ENCODE peak calls at places on chromosomes 11 and 22, in four cellular contexts. One of them, this sample, is unnamed.

GRCh38 chr11:33912405-33913361 is 20.8 kb upstream of the LMO2 start:
- DNase-seq in D341Med: peak
- DNase-seq in NT2/D1: no peak
- DNase-seq in coronary artery: no peak
- DNase-seq in this sample: no peak

GRCh38 chr11:4065086-4065485 is 29.5 kb upstream of the RRM1 start:
- DNase-seq in D341Med: no peak
- DNase-seq in NT2/D1: no peak
- DNase-seq in coronary artery: no peak
- DNase-seq in this sample: no peak

GRCh38 chr22:30021338-30021737 is 58.9 kb upstream of the HORMAD2 start:
- DNase-seq in D341Med: no peak
- DNase-seq in NT2/D1: no peak
- DNase-seq in coronary artery: no peak
- DNase-seq in this sample: no peak

GRCh38 chr11:65899356-65900124 is 648 bp downstream of the FOSL1 start:
- DNase-seq in D341Med: peak
- DNase-seq in NT2/D1: no peak
- DNase-seq in coronary artery: peak
- DNase-seq in this sample: peak

GRCh38 chr11:100777118-100777517 is 90.0 kb downstream of the ARHGAP42 start:
- DNase-seq in D341Med: no peak
- DNase-seq in NT2/D1: no peak
- DNase-seq in coronary artery: no peak
- DNase-seq in this sample: no peak

GRCh38 chr11:82829101-82829500 is 71.1 kb downstream of the PRCP start:
- DNase-seq in D341Med: no peak
- DNase-seq in NT2/D1: no peak
- DNase-seq in coronary artery: no peak
- DNase-seq in this sample: no peak

GRCh38 chr22:26327306-26327705 is 101.8 kb upstream of the ASPHD2 start:
- DNase-seq in D341Med: no peak
- DNase-seq in NT2/D1: no peak
- DNase-seq in coronary artery: no peak
- DNase-seq in this sample: no peak

GRCh38 chr22:45828836-45829235 is 148.1 kb downstream of the WNT7B start:
- DNase-seq in D341Med: no peak
- DNase-seq in NT2/D1: no peak
- DNase-seq in coronary artery: no peak
- DNase-seq in this sample: no peak

GRCh38 chr11:121236115-121237001 is 56.2 kb upstream of the SC5D start:
- DNase-seq in D341Med: no peak
- DNase-seq in NT2/D1: no peak
- DNase-seq in coronary artery: no peak
- DNase-seq in this sample: no peak

GRCh38 chr11:77175869-77176539 is 48.0 kb downstream of the MYO7A start:
- DNase-seq in D341Med: no peak
- DNase-seq in NT2/D1: no peak
- DNase-seq in coronary artery: no peak
- DNase-seq in this sample: peak

GRCh38 chr11:62012451-62013265 is 45.2 kb upstream of the FTH1 start:
- DNase-seq in D341Med: no peak
- DNase-seq in NT2/D1: no peak
- DNase-seq in coronary artery: no peak
- DNase-seq in this sample: peak

GRCh38 chr11:20609727-20610707 is 10.6 kb downstream of the SLC6A5 start:
- DNase-seq in D341Med: peak
- DNase-seq in NT2/D1: peak
- DNase-seq in coronary artery: no peak
- DNase-seq in this sample: peak

GRCh38 chr22:22682807-22683667 is 38.6 kb downstream of the GGTLC2 start:
- DNase-seq in D341Med: no peak
- DNase-seq in NT2/D1: no peak
- DNase-seq in coronary artery: no peak
- DNase-seq in this sample: no peak

GRCh38 chr11:66012946-66013761 is 1.3 kb downstream of the CST6 start:
- DNase-seq in D341Med: no peak
- DNase-seq in NT2/D1: no peak
- DNase-seq in coronary artery: no peak
- DNase-seq in this sample: no peak

GRCh38 chr11:85827768-85828639 is 17.1 kb upstream of the SYTL2 start:
- DNase-seq in D341Med: no peak
- DNase-seq in NT2/D1: no peak
- DNase-seq in coronary artery: no peak
- DNase-seq in this sample: no peak

GRCh38 chr11:120752668-120753067 is 241.1 kb downstream of the GRIK4 start:
- DNase-seq in D341Med: no peak
- DNase-seq in NT2/D1: no peak
- DNase-seq in coronary artery: no peak
- DNase-seq in this sample: no peak

GRCh38 chr22:45271667-45272188 is 13.0 kb upstream of the UPK3A start:
- DNase-seq in D341Med: no peak
- DNase-seq in NT2/D1: no peak
- DNase-seq in coronary artery: no peak
- DNase-seq in this sample: peak

GRCh38 chr11:7787239-7787638 is 9.5 kb downstream of the OR5P2 start:
- DNase-seq in D341Med: no peak
- DNase-seq in NT2/D1: no peak
- DNase-seq in coronary artery: no peak
- DNase-seq in this sample: no peak

GRCh38 chr11:35856259-35856658 is 87.6 kb upstream of the LDLRAD3 start:
- DNase-seq in D341Med: no peak
- DNase-seq in NT2/D1: no peak
- DNase-seq in coronary artery: no peak
- DNase-seq in this sample: no peak

GRCh38 chr22:27461470-27461869 is 340.1 kb downstream of the MN1 start:
- DNase-seq in D341Med: no peak
- DNase-seq in NT2/D1: peak
- DNase-seq in coronary artery: no peak
- DNase-seq in this sample: no peak

GRCh38 chr11:66564984-66565383 is 3.4 kb downstream of the CTSF start:
- DNase-seq in D341Med: no peak
- DNase-seq in NT2/D1: no peak
- DNase-seq in coronary artery: no peak
- DNase-seq in this sample: no peak

GRCh38 chr11:17524221-17524620 is 20.0 kb downstream of the USH1C start:
- DNase-seq in D341Med: no peak
- DNase-seq in NT2/D1: no peak
- DNase-seq in coronary artery: no peak
- DNase-seq in this sample: no peak

GRCh38 chr22:23072911-23073491 is 2.7 kb downstream of the GNAZ start:
- DNase-seq in D341Med: no peak
- DNase-seq in NT2/D1: no peak
- DNase-seq in coronary artery: no peak
- DNase-seq in this sample: no peak

GRCh38 chr11:113628912-113629311 is 77.2 kb downstream of the TMPRSS5 start:
- DNase-seq in D341Med: no peak
- DNase-seq in NT2/D1: peak
- DNase-seq in coronary artery: no peak
- DNase-seq in this sample: no peak

GRCh38 chr11:93519179-93519578 is 24.0 kb downstream of the SMCO4 start:
- DNase-seq in D341Med: no peak
- DNase-seq in NT2/D1: no peak
- DNase-seq in coronary artery: no peak
- DNase-seq in this sample: no peak

GRCh38 chr22:22166941-22167713 is 77.5 kb upstream of the VPREB1 start:
- DNase-seq in D341Med: no peak
- DNase-seq in NT2/D1: no peak
- DNase-seq in coronary artery: no peak
- DNase-seq in this sample: no peak

GRCh38 chr22:23122992-23123803 is 18.6 kb downstream of the RSPH14 start:
- DNase-seq in D341Med: no peak
- DNase-seq in NT2/D1: no peak
- DNase-seq in coronary artery: no peak
- DNase-seq in this sample: no peak

GRCh38 chr22:46240073-46240472 is 10.0 kb downstream of the CDPF1 start:
- DNase-seq in D341Med: no peak
- DNase-seq in NT2/D1: no peak
- DNase-seq in coronary artery: no peak
- DNase-seq in this sample: no peak

GRCh38 chr22:24865508-24865907 is 59.5 kb downstream of the SGSM1 start:
- DNase-seq in D341Med: no peak
- DNase-seq in NT2/D1: no peak
- DNase-seq in coronary artery: no peak
- DNase-seq in this sample: no peak

GRCh38 chr22:19292262-19293230 is 1.0 kb upstream of the CLTCL1 start:
- DNase-seq in D341Med: peak
- DNase-seq in NT2/D1: no peak
- DNase-seq in coronary artery: peak
- DNase-seq in this sample: peak

GRCh38 chr11:103897156-103897555 is 139.3 kb upstream of the DDI1 start:
- DNase-seq in D341Med: no peak
- DNase-seq in NT2/D1: no peak
- DNase-seq in coronary artery: no peak
- DNase-seq in this sample: no peak